ENCODE peak calls at places on chromosome 15, in ten cellular contexts. I, V, L, E, Q, S, Z, A, D and M are unnamed samples.

GRCh38 chr15:28112962-28113361 is 13.8 kb upstream of the OCA2 start:
- DNase-seq in I (no peak), V (no peak), L (no peak), E (no peak), Q (no peak), S (no peak), Z (no peak), A (no peak), D (no peak), M (no peak)

GRCh38 chr15:93072011-93072410 is 17.0 kb downstream of the RGMA start:
- DNase-seq in I (no peak), V (no peak), L (no peak), E (no peak), Q (no peak), S (peak), Z (peak), A (no peak), D (no peak), M (no peak)

GRCh38 chr15:101597360-101597928 is 54.7 kb downstream of the TM2D3 start:
- DNase-seq in I (no peak), V (no peak), L (no peak), E (no peak), Q (no peak), S (peak), Z (peak), A (no peak), D (no peak), M (no peak)

GRCh38 chr15:78671626-78672211 is 30.7 kb upstream of the CHRNB4 start:
- DNase-seq in I (no peak), V (no peak), L (no peak), E (no peak), Q (no peak), S (no peak), Z (no peak), A (peak), D (no peak), M (no peak)

GRCh38 chr15:93488157-93488803 is 399.3 kb upstream of the RGMA start:
- DNase-seq in I (no peak), V (no peak), L (no peak), E (no peak), Q (no peak), S (no peak), Z (no peak), A (no peak), D (no peak), M (no peak)

GRCh38 chr15:87940763-87941162 is 315.8 kb downstream of the NTRK3 start:
- DNase-seq in I (no peak), V (no peak), L (no peak), E (no peak), Q (no peak), S (no peak), Z (no peak), A (no peak), D (no peak), M (no peak)

GRCh38 chr15:94080416-94080815 is 150.9 kb upstream of the MCTP2 start:
- DNase-seq in I (no peak), V (no peak), L (no peak), E (no peak), Q (no peak), S (no peak), Z (no peak), A (no peak), D (no peak), M (no peak)

GRCh38 chr15:32718822-32719716 is 1.3 kb downstream of the GREM1 start:
- DNase-seq in I (no peak), V (peak), L (peak), E (peak), Q (no peak), S (no peak), Z (peak), A (no peak), D (no peak), M (peak)

GRCh38 chr15:81095690-81096365 is 38.2 kb upstream of the CFAP161 start:
- DNase-seq in I (no peak), V (no peak), L (no peak), E (no peak), Q (no peak), S (no peak), Z (no peak), A (no peak), D (no peak), M (no peak)

GRCh38 chr15:97729270-97729669 is 231.2 kb upstream of the ARRDC4 start:
- DNase-seq in I (no peak), V (no peak), L (no peak), E (no peak), Q (no peak), S (no peak), Z (no peak), A (no peak), D (no peak), M (no peak)

GRCh38 chr15:41926184-41927056 is 32.6 kb upstream of the SPTBN5 start:
- DNase-seq in I (no peak), V (no peak), L (no peak), E (no peak), Q (no peak), S (no peak), Z (peak), A (no peak), D (no peak), M (no peak)